ENCODE peak calls at places on chromosomes 5 and 9, in seven cellular contexts. E is ovary, X is left ventricle myocardium inferior, N is heart right ventricle, C is cardiac muscle cell, R is IMR-90, D is bronchial epithelial cell. L is an unnamed sample. For H3K36me3, the result is how much of the 10 kb centered on the place peaks cover.

GRCh38 chr5:154753792-154754191 is 1.4 kb upstream of the LARP1 start:
- DNase-seq in C (peak), N (peak), R (peak), E (peak), X (peak), D (peak), L (no peak)

GRCh38 chr5:58674070-58674469 is 91.2 kb downstream of the RAB3C start:
- DNase-seq in R (no peak), E (no peak), N (no peak), D (peak), X (no peak), C (no peak), L (no peak)

GRCh38 chr5:74187757-74188156 is 452.8 kb downstream of the ENC1 start:
- DNase-seq in D (no peak), N (no peak), R (no peak), C (no peak), X (no peak), E (no peak), L (no peak)

GRCh38 chr9:92716557-92716956 is 46.6 kb upstream of the IPPK start:
- DNase-seq in E (peak), R (peak), D (peak), X (peak), N (peak), C (peak), L (no peak)

GRCh38 chr5:173290477-173291131 is 37.6 kb downstream of the STC2 start:
- DNase-seq in R (peak), X (no peak), N (peak), E (no peak), D (no peak), C (peak), L (no peak)

GRCh38 chr9:91953723-91954122 is 3.7 kb upstream of the ROR2 start:
- DNase-seq in C (no peak), D (no peak), N (no peak), X (no peak), R (no peak), E (no peak), L (no peak)

GRCh38 chr9:36902063-36902735 is 131.9 kb downstream of the PAX5 start:
- DNase-seq in R (no peak), X (no peak), N (no peak), E (no peak), D (no peak), C (no peak), L (no peak)

GRCh38 chr9:68728731-68729130 is 23.7 kb downstream of the PIP5K1B start:
- DNase-seq in R (no peak), E (no peak), X (no peak), N (no peak), C (no peak), D (no peak), L (no peak)

GRCh38 chr9:116594552-116594951 is 92.6 kb upstream of the TRIM32 start:
- DNase-seq in E (no peak), N (no peak), R (peak), X (no peak), C (peak), D (peak), L (no peak)

GRCh38 chr5:89729623-89730390 is 679.7 kb downstream of the CETN3 start:
- DNase-seq in C (peak), D (peak), R (no peak), E (no peak), X (no peak), N (no peak), L (no peak)

GRCh38 chr9:84070590-84070989 is 90.0 kb downstream of the RMI1 start:
- DNase-seq in N (no peak), C (no peak), E (no peak), X (no peak), D (no peak), R (no peak), L (no peak)

GRCh38 chr9:127470662-127471061 is 19.4 kb downstream of the LRSAM1 start:
- DNase-seq in R (no peak), C (no peak), X (no peak), N (no peak), E (no peak), D (no peak), L (no peak)

GRCh38 chr9:3856592-3856991 is 330.8 kb upstream of the RFX3 start:
- DNase-seq in C (peak), N (no peak), D (peak), E (no peak), R (peak), X (no peak), L (no peak)

GRCh38 chr5:130066644-130067043 is 162.4 kb downstream of the CHSY3 start:
- DNase-seq in X (peak), N (peak), R (no peak), C (peak), D (no peak), E (no peak), L (no peak)

GRCh38 chr5:82885657-82886389 is 191.4 kb downstream of the TMEM167A start:
- DNase-seq in C (no peak), R (peak), X (no peak), D (peak), N (no peak), E (no peak), L (no peak)

GRCh38 chr9:110578896-110579752 is at the start of gene SVEP1:
- DNase-seq in N (peak), X (peak), R (peak), C (peak), E (peak), D (peak), L (no peak)

GRCh38 chr5:139710370-139711066 is 62.4 kb downstream of the CXXC5 start:
- DNase-seq in R (peak), N (peak), C (peak), X (peak), D (no peak), E (peak), L (no peak)

GRCh38 chr9:112170235-112170634 is 4.9 kb downstream of the SUSD1 start:
- DNase-seq in N (no peak), D (peak), C (no peak), R (no peak), X (no peak), E (no peak), L (no peak)

GRCh38 chr5:38445374-38446028 is 110.9 kb downstream of the LIFR start:
- DNase-seq in X (peak), D (peak), C (peak), N (peak), R (no peak), E (peak), L (no peak)

GRCh38 chr5:137630972-137631370 is 104.9 kb downstream of the KLHL3 start:
- DNase-seq in N (no peak), C (peak), X (no peak), R (peak), E (no peak), D (no peak), L (no peak)

GRCh38 chr9:103889989-103890388 is 204.1 kb upstream of the SMC2 start:
- DNase-seq in D (no peak), C (no peak), X (no peak), E (no peak), R (no peak), N (no peak), L (no peak)

GRCh38 chr5:137344723-137345322 is 154.3 kb downstream of the SPOCK1 start:
- DNase-seq in D (peak), X (no peak), N (peak), C (peak), R (peak), E (no peak), L (no peak)

GRCh38 chr5:2014058-2014610 is 131.4 kb upstream of the IRX4 start:
- DNase-seq in N (no peak), D (no peak), R (no peak), E (no peak), X (no peak), C (no peak), L (no peak)

GRCh38 chr5:2015961-2016360 is 133.2 kb upstream of the IRX4 start:
- DNase-seq in D (no peak), N (no peak), X (no peak), C (no peak), E (no peak), R (no peak), L (no peak)

GRCh38 chr5:2013301-2014057 is 130.8 kb upstream of the IRX4 start:
- DNase-seq in N (no peak), E (no peak), X (no peak), C (no peak), D (no peak), R (no peak), L (no peak)

GRCh38 chr5:2012885-2013284 is 130.2 kb upstream of the IRX4 start:
- DNase-seq in D (no peak), N (no peak), E (no peak), X (no peak), C (no peak), R (no peak), L (no peak)

GRCh38 chr5:2015116-2015848 is 132.6 kb upstream of the IRX4 start:
- DNase-seq in D (no peak), R (no peak), N (no peak), X (no peak), E (no peak), C (no peak), L (no peak)
- TF ChIP-seq CTCF in D (no peak), R (no peak), N (no peak), X (no peak), E (no peak), C (no peak), L (no peak)

DNA sequence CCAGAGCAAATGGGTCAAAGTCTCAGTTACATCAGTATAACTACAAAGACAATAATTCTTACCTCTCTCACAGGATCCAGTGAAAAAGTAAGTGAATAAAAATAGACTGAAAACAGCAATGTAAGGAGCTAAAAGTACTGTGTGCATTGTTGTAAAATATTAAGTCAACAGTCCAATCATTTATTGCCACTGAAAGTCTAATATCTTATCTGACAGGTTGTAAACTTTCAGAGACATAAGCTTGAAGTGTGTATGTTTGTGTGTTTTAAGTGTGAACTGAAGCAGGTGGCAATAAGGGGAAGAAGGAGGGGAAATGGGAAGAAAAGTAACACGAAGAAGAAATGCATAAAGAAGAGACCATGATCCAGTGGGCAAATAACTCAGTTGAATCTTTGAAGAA is 229.6 kb upstream of the TAS2R1 start:
- DNase-seq in E (no peak), D (no peak), C (no peak), N (no peak), R (no peak), X (no peak), L (no peak)
- H3K36me3 ChIP-seq in E (under half), D (under half), C (under half), N (under half), R (under half), X (under half), L (under half)

DNA sequence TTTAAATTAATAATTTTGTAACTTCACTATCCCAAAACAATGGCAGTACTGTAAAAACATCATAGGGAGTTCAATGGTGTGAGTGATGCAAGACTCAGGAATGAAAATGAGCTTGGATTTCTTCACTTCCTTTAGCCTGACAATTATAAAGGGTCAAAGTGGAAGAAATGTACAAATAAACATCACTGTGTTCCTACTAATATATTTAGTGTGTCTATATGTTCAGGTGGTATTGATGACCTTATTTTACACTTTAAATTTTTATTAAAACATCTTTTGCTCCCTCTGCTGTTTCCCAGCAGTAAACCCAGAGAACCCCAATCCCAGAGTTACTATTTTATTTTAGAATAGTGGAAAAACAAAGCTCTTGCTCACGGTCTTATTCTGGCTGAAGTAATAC is 2.0 kb downstream of the LOX start:
- DNase-seq in E (no peak), X (no peak), D (peak), R (no peak), N (no peak), C (peak), L (no peak)
- TF ChIP-seq CTCF in E (no peak), X (no peak), D (no peak), R (no peak), N (no peak), C (peak), L (no peak)

GRCh38 chr9:96449522-96449843 is 486 bp upstream of the HABP4 start:
- DNase-seq in D (no peak), E (no peak), R (no peak), C (no peak), N (no peak), X (no peak), L (no peak)
- H3K36me3 ChIP-seq in D (under half), E (under half), R (under half), C (under half), N (under half), X (under half), L (under half)

GRCh38 chr5:31851290-31851689 is 212.4 kb downstream of the PDZD2 start:
- DNase-seq in X (no peak), C (no peak), N (no peak), D (no peak), R (no peak), E (no peak), L (no peak)

GRCh38 chr5:31853398-31854135 is 214.6 kb downstream of the PDZD2 start:
- DNase-seq in E (no peak), D (peak), C (no peak), X (no peak), N (no peak), R (no peak), L (no peak)

GRCh38 chr5:31854181-31854624 is 215.3 kb downstream of the PDZD2 start:
- DNase-seq in R (peak), C (peak), X (peak), E (peak), N (peak), D (peak), L (no peak)

GRCh38 chr5:31855527-31855862 is 216.6 kb downstream of the PDZD2 start:
- DNase-seq in C (no peak), E (no peak), D (no peak), R (no peak), X (no peak), N (no peak), L (no peak)

GRCh38 chr5:31854625-31855526 is 215.9 kb downstream of the PDZD2 start:
- DNase-seq in D (peak), E (peak), C (peak), X (peak), N (peak), R (no peak), L (no peak)
- TF ChIP-seq CTCF in D (peak), E (no peak), C (peak), X (no peak), N (no peak), R (no peak), L (peak)

GRCh38 chr9:130711469-130711868 is 17.9 kb downstream of the EXOSC2 start:
- DNase-seq in R (no peak), D (no peak), E (no peak), C (no peak), N (no peak), X (no peak), L (no peak)
- H3K36me3 ChIP-seq in R (under half), D (under half), E (under half), C (under half), N (under half), X (under half), L (under half)

DNA sequence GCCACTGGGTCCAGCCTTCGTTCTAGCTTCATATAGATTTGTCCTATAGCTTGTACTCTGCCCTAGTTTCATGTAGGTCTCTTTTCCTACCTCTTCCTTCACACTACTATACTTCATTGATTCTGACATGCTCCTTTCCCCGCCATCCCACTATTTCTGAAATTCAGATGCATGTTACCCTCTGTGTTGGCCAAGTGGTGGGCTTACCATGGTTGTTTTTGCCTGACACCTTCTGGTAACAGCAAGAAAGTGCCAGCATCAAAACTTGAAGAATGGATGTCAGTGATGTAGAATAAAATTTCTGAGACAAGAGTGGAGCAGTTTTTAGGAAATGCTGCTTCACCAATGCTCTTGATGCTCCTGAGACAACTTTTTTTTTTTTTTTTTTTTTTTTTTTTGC is 19.5 kb upstream of the SERINC5 start:
- DNase-seq in E (no peak), D (peak), C (peak), X (no peak), N (no peak), R (peak), L (no peak)
- TF ChIP-seq CTCF in E (peak), D (peak), C (peak), X (peak), N (no peak), R (peak), L (peak)

DNA sequence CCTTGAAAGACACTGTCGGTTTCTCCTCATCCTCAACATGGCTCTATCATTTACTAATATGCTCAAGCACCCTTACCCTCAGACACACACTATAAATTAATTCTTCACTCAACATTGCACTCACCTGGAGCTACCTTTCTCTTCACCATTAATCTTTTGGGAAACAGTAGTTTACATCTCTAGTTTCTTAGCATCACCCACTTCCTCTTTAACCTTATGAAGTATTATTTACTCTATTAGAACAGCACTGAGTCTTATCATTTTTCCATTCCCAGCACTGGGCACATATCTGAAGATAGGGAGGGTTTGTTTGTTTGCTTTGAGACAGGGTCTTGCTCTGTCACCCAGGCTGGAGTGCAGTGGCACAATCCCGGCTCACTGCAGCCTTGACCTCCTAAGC is 213.5 kb downstream of the SMARCA2 start:
- DNase-seq in C (no peak), N (no peak), D (no peak), R (no peak), E (no peak), X (no peak), L (no peak)
- H3K36me3 ChIP-seq in C (under half), N (under half), D (under half), R (under half), E (under half), X (under half), L (under half)